ENCODE peak calls at places on chromosome 1, in six cellular contexts. One of them, this sample, is unnamed.

GRCh38 chr1:241711326-241711725 is 59.2 kb downstream of the WDR64 start:
- DNase-seq in NCI-H748 treated with DMSO at 0.1 percent for 48 hours: no peak
- DNase-seq in D341Med: no peak
- DNase-seq in stimulated activated CD8-positive, alpha-beta memory T cell treated with anti-CD3 and anti-CD28 coated beads, Interleukin-12 subunit alpha, Interleukin-12 subunit beta, amount 100 ng/mL, for 1 hour: no peak
- DNase-seq in non-pigmented ciliary epithelial cell: no peak
- DNase-seq in T47D: no peak
- DNase-seq in this sample: no peak

GRCh38 chr1:16615253-16616252 is 2.2 kb upstream of the NBPF1 start:
- DNase-seq in NCI-H748 treated with DMSO at 0.1 percent for 48 hours: no peak
- DNase-seq in D341Med: no peak
- DNase-seq in stimulated activated CD8-positive, alpha-beta memory T cell treated with anti-CD3 and anti-CD28 coated beads, Interleukin-12 subunit alpha, Interleukin-12 subunit beta, amount 100 ng/mL, for 1 hour: no peak
- DNase-seq in non-pigmented ciliary epithelial cell: no peak
- DNase-seq in T47D: no peak
- DNase-seq in this sample: no peak

GRCh38 chr1:204746838-204747442 is 61.4 kb upstream of the LRRN2 start:
- DNase-seq in NCI-H748 treated with DMSO at 0.1 percent for 48 hours: no peak
- DNase-seq in D341Med: peak
- DNase-seq in stimulated activated CD8-positive, alpha-beta memory T cell treated with anti-CD3 and anti-CD28 coated beads, Interleukin-12 subunit alpha, Interleukin-12 subunit beta, amount 100 ng/mL, for 1 hour: peak
- DNase-seq in non-pigmented ciliary epithelial cell: peak
- DNase-seq in T47D: no peak
- DNase-seq in this sample: no peak

GRCh38 chr1:201626629-201627275 is 87.8 kb downstream of the NAV1 start:
- DNase-seq in NCI-H748 treated with DMSO at 0.1 percent for 48 hours: no peak
- DNase-seq in D341Med: no peak
- DNase-seq in stimulated activated CD8-positive, alpha-beta memory T cell treated with anti-CD3 and anti-CD28 coated beads, Interleukin-12 subunit alpha, Interleukin-12 subunit beta, amount 100 ng/mL, for 1 hour: no peak
- DNase-seq in non-pigmented ciliary epithelial cell: no peak
- DNase-seq in T47D: no peak
- DNase-seq in this sample: no peak

GRCh38 chr1:5758859-5759578 is 233.2 kb downstream of the NPHP4 start:
- DNase-seq in NCI-H748 treated with DMSO at 0.1 percent for 48 hours: no peak
- DNase-seq in D341Med: no peak
- DNase-seq in stimulated activated CD8-positive, alpha-beta memory T cell treated with anti-CD3 and anti-CD28 coated beads, Interleukin-12 subunit alpha, Interleukin-12 subunit beta, amount 100 ng/mL, for 1 hour: no peak
- DNase-seq in non-pigmented ciliary epithelial cell: no peak
- DNase-seq in T47D: no peak
- DNase-seq in this sample: no peak

GRCh38 chr1:153617677-153618076 is 1.6 kb upstream of the S100A14 start:
- DNase-seq in NCI-H748 treated with DMSO at 0.1 percent for 48 hours: peak
- DNase-seq in D341Med: peak
- DNase-seq in stimulated activated CD8-positive, alpha-beta memory T cell treated with anti-CD3 and anti-CD28 coated beads, Interleukin-12 subunit alpha, Interleukin-12 subunit beta, amount 100 ng/mL, for 1 hour: no peak
- DNase-seq in non-pigmented ciliary epithelial cell: no peak
- DNase-seq in T47D: no peak
- DNase-seq in this sample: no peak

GRCh38 chr1:63317007-63317813 is 5.2 kb upstream of the FOXD3 start:
- DNase-seq in NCI-H748 treated with DMSO at 0.1 percent for 48 hours: peak
- DNase-seq in D341Med: peak
- DNase-seq in stimulated activated CD8-positive, alpha-beta memory T cell treated with anti-CD3 and anti-CD28 coated beads, Interleukin-12 subunit alpha, Interleukin-12 subunit beta, amount 100 ng/mL, for 1 hour: no peak
- DNase-seq in non-pigmented ciliary epithelial cell: no peak
- DNase-seq in T47D: peak
- DNase-seq in this sample: peak

GRCh38 chr1:158035976-158036583 is 42.6 kb downstream of the KIRREL1 start:
- DNase-seq in NCI-H748 treated with DMSO at 0.1 percent for 48 hours: no peak
- DNase-seq in D341Med: no peak
- DNase-seq in stimulated activated CD8-positive, alpha-beta memory T cell treated with anti-CD3 and anti-CD28 coated beads, Interleukin-12 subunit alpha, Interleukin-12 subunit beta, amount 100 ng/mL, for 1 hour: peak
- DNase-seq in non-pigmented ciliary epithelial cell: no peak
- DNase-seq in T47D: no peak
- DNase-seq in this sample: no peak

GRCh38 chr1:40362199-40362598 is 11.3 kb upstream of the SMAP2 start:
- DNase-seq in NCI-H748 treated with DMSO at 0.1 percent for 48 hours: no peak
- DNase-seq in D341Med: no peak
- DNase-seq in stimulated activated CD8-positive, alpha-beta memory T cell treated with anti-CD3 and anti-CD28 coated beads, Interleukin-12 subunit alpha, Interleukin-12 subunit beta, amount 100 ng/mL, for 1 hour: no peak
- DNase-seq in non-pigmented ciliary epithelial cell: no peak
- DNase-seq in T47D: no peak
- DNase-seq in this sample: no peak